ENCODE peak calls at places on chromosomes 1 and 21, in five cellular contexts. Q is H9, C is neuronal stem cell, J is PC-3, Y is colonic mucosa. O is an unnamed sample.

GRCh38 chr1:216246577-216246976 is 176.7 kb downstream of the USH2A start:
- DNase-seq in J (no peak), Q (no peak), Y (no peak), C (no peak), O (peak)

GRCh38 chr1:154178006-154178405 is 13.9 kb downstream of the TPM3 start:
- DNase-seq in C (no peak), Y (no peak), J (no peak), Q (no peak), O (no peak)

GRCh38 chr21:27713159-27714109 is 746.5 kb upstream of the ADAMTS5 start:
- DNase-seq in J (peak), Y (peak), C (no peak), Q (no peak), O (no peak)

GRCh38 chr1:26833432-26834405 is 7.2 kb downstream of the ZDHHC18 start:
- DNase-seq in Q (no peak), C (no peak), J (no peak), Y (peak), O (no peak)

GRCh38 chr1:204041232-204041767 is 31.6 kb upstream of the SOX13 start:
- DNase-seq in Q (no peak), C (no peak), Y (no peak), J (no peak), O (no peak)

GRCh38 chr1:12433323-12434053 is 184.5 kb downstream of the DHRS3 start:
- DNase-seq in J (peak), Y (peak), Q (peak), C (peak), O (peak)

GRCh38 chr1:158793604-158794003 is 12.6 kb upstream of the OR6N2 start:
- DNase-seq in C (no peak), Q (peak), J (no peak), Y (no peak), O (peak)

GRCh38 chr1:39901486-39902120 is at the start of gene MYCL:
- DNase-seq in Q (peak), Y (peak), J (peak), C (peak), O (peak)

GRCh38 chr1:28735961-28736449 is 735 bp upstream of the YTHDF2 start:
- DNase-seq in J (no peak), Y (no peak), C (no peak), Q (no peak), O (no peak)

GRCh38 chr1:34268311-34269042 is 91.8 kb downstream of the C1orf94 start:
- DNase-seq in J (peak), C (no peak), Q (no peak), Y (no peak), O (peak)

GRCh38 chr1:239044829-239045228 is 341.5 kb upstream of the CHRM3 start:
- DNase-seq in J (no peak), C (no peak), Q (no peak), Y (no peak), O (no peak)

GRCh38 chr1:2115922-2116341 is 65.7 kb downstream of the PRKCZ start:
- DNase-seq in Y (no peak), C (peak), J (no peak), Q (peak), O (peak)

GRCh38 chr1:111690306-111690617 is 48.9 kb downstream of the INKA2 start:
- DNase-seq in J (peak), Y (peak), Q (no peak), C (no peak), O (no peak)

GRCh38 chr1:16143566-16144324 is 12.1 kb downstream of the EPHA2 start:
- DNase-seq in Q (no peak), J (peak), Y (peak), C (no peak), O (peak)

GRCh38 chr1:225660544-225660946 is 7.6 kb upstream of the ENAH start:
- DNase-seq in C (no peak), Y (no peak), Q (no peak), J (no peak), O (no peak)

GRCh38 chr21:36790616-36791015 is 91.7 kb downstream of the SIM2 start:
- DNase-seq in J (no peak), Y (no peak), Q (no peak), C (no peak), O (no peak)

GRCh38 chr1:36920371-36920770 is 113.9 kb downstream of the GRIK3 start:
- DNase-seq in Q (peak), Y (no peak), C (no peak), J (no peak), O (no peak)

GRCh38 chr1:192913683-192914082 is 104.8 kb downstream of the RGS2 start:
- DNase-seq in Q (no peak), C (no peak), J (no peak), Y (peak), O (no peak)

GRCh38 chr1:147826259-147826658 is 65.9 kb upstream of the GJA5 start:
- DNase-seq in C (no peak), Q (no peak), Y (no peak), J (no peak), O (no peak)

GRCh38 chr1:186113454-186113853 is 261.6 kb downstream of the TPR start:
- DNase-seq in J (no peak), Y (no peak), C (no peak), Q (no peak), O (no peak)

GRCh38 chr21:38447611-38448010 is 50.7 kb downstream of the ERG start:
- DNase-seq in Q (no peak), C (no peak), J (no peak), Y (no peak), O (no peak)

GRCh38 chr21:32756096-32756495 is 15.5 kb downstream of the PAXBP1 start:
- DNase-seq in Q (no peak), J (peak), C (no peak), Y (no peak), O (no peak)

GRCh38 chr1:201779351-201779880 is 49.5 kb upstream of the IPO9 start:
- DNase-seq in Y (no peak), Q (no peak), J (no peak), C (no peak), O (no peak)
- H3K27ac ChIP-seq in Y (no peak), Q (no peak), J (no peak), C (no peak), O (no peak)

DNA sequence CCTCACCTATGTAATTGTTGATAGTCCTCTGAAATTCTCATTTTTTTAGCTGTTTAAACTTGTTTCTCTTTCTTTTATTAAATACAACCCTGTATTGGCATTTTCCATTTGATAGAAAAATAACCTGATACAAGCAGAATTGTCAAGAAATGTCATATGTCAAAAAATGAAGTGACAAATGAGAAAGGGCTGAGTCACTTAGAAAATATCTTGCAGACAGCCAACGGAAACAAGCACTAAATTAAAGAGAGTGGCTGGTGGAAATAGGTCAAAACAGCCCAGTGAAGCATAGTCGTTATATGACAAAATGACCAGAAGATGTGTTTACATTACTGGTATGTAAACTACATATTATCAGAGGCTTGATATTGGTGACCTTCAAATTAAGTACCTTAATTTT is 484.4 kb downstream of the PLA2G4A start:
- DNase-seq in J (peak), C (no peak), Q (no peak), Y (no peak), O (no peak)
- H3K9ac ChIP-seq in J (no peak), C (no peak), Q (no peak), Y (no peak), O (no peak)

GRCh38 chr1:60808676-60809075 is 273.7 kb upstream of the NFIA start:
- DNase-seq in C (no peak), J (no peak), Q (no peak), Y (no peak), O (no peak)

GRCh38 chr1:60809204-60809985 is 273.0 kb upstream of the NFIA start:
- DNase-seq in Y (no peak), J (no peak), Q (no peak), C (peak), O (no peak)

DNA sequence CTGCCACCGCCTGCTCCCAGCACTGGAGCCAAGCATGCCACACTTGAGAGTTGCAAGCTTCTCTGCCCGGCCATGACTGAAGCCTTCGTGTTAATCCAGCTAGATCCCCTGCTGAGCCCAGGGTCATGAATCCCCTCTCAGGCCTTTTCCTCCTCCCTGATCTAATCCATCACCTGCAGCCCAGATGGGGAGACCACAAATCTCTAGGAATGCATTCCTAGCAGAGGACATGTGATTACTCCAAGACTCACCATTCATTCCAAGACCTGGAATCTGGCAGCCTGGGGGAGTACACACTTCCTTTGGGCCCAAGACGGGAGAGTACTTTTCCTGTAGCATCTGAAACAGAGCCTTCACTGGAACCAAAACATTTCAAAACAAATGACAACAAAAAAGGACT is 269.3 kb upstream of the NFIA start:
- DNase-seq in C (no peak), J (no peak), Y (no peak), Q (no peak), O (no peak)
- H3K27ac ChIP-seq in C (no peak), J (no peak), Y (no peak), Q (no peak), O (no peak)

GRCh38 chr1:201504799-201505504 is 2.0 kb downstream of the CSRP1 start:
- DNase-seq in C (no peak), Q (no peak), J (peak), Y (no peak), O (no peak)

GRCh38 chr1:201506092-201506491 is 831 bp downstream of the CSRP1 start:
- DNase-seq in J (no peak), Q (no peak), Y (no peak), C (no peak), O (no peak)

GRCh38 chr1:201506573-201507567 is at the start of gene CSRP1:
- DNase-seq in C (no peak), J (peak), Y (peak), Q (peak), O (peak)

GRCh38 chr1:201504179-201504631 is 2.7 kb downstream of the CSRP1 start:
- DNase-seq in Y (no peak), J (no peak), C (no peak), Q (no peak), O (no peak)

DNA sequence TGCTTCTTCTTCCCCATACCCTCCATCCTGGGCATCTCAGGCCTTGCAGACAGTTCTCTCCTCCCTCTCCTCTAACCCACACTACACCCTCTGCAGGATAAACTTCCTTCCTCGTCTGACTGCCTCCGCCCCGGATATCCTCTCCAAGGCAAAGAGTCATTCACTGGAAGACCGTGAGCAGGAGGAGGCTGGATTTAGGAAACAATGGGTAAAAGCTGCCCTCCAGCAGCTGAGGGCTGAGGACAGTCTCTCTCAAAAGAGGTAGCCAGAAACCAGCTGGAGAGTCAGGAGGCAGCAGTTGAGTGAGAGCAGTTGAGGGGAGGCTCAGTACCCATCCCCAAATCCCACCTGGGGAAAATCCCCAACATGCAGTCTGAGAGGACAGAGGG is 1.4 kb downstream of the CSRP1 start:
- DNase-seq in Q (peak), C (no peak), J (peak), Y (peak), O (peak)
- H3K9ac ChIP-seq in Q (no peak), C (no peak), J (peak), Y (peak), O (no peak)

DNA sequence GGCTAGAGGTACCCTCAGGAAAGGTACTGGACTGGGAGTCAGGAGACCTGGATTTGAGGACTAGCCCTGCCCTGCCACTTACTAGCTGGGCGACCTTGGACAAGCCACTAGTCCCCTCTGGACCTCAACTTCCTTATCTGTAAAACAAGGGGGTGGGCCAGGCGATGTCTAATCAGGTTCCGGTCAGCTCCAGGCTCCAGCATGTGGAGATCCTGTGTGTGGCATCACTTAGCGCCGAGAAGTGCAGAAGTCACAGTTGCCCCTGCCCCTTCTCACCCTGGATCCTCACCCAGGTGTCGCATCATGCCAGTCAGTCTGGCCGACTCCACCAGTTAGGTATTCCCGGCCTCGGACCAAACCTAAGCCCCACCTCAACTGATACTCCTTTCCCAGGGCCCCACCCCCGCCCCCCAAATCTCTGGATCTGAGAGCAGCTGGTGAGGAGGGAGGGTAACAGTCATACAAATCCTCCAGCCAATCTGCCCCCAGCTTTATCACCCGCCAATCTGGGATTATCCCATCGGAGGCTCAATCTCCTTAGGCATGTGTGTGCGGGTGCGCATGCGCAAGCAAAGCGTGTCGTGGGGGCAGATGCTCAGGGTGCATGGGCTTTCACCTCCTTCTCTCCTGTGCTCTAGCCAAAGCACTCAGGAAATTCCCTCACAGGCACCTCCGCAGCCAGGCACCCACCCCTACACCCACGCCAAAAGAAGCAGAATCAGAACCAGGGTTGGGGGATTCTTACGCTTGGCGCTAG is 5.4 kb downstream of the CELF3 start:
- DNase-seq in Y (no peak), C (no peak), J (no peak), Q (no peak), O (no peak)
- H3K27ac ChIP-seq in Y (no peak), C (no peak), J (no peak), Q (no peak), O (peak)

DNA sequence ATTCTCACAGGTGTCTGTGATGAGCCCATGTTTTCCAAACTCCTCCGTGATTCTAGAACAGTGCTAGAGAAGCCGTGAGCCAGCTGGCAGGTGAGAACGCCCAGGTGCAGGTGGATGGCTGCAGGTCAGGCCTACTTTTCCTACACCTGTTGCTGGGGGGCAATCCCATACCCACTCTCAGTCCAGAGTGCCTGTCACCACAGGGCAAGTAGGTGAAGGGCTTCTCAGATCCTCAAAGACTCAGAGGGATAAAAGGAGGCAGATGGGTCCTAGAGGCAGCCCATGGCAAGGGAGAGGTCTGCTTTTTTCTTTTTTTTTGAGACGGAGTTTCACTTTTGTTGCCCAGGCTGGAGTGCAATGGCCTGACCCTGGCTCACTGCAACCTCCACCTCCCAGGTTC is 50.7 kb upstream of the H6PD start:
- DNase-seq in Q (no peak), C (no peak), J (no peak), Y (no peak), O (no peak)
- H3K9ac ChIP-seq in Q (no peak), C (no peak), J (no peak), Y (no peak), O (no peak)

DNA sequence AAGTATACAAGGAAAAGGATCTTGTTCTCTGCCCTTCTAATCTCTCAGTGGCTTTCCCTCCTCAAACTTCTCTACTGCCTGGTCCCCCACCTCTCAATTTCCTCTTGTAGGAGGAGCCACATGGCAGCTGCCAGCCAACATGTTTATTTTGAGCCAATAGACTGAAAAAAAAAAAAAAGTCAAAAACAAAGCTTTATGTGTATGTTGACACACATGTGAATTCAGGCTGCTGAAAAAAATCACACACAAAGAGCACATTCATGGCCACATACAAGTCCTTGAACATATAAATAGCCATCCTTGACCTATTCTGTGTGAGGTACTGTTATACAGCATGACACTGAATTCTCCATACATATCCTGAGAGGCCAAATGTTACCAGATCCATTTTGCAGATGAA is 3.7 kb downstream of the PTPN14 start:
- DNase-seq in C (no peak), Q (no peak), Y (no peak), J (no peak), O (no peak)
- H3K27ac ChIP-seq in C (no peak), Q (no peak), Y (no peak), J (peak), O (no peak)

GRCh38 chr1:174966000-174966572 is 33.7 kb upstream of the CACYBP start:
- DNase-seq in Q (no peak), Y (no peak), J (peak), C (no peak), O (no peak)

GRCh38 chr1:174964261-174964984 is 35.3 kb upstream of the CACYBP start:
- DNase-seq in Y (peak), Q (no peak), C (no peak), J (no peak), O (no peak)

GRCh38 chr1:174967845-174968705 is 31.7 kb upstream of the CACYBP start:
- DNase-seq in J (no peak), Y (no peak), Q (no peak), C (no peak), O (no peak)

GRCh38 chr1:174963547-174964125 is 36.1 kb upstream of the CACYBP start:
- DNase-seq in Q (no peak), Y (peak), J (peak), C (no peak), O (no peak)

GRCh38 chr1:174965006-174965971 is 34.5 kb upstream of the CACYBP start:
- DNase-seq in C (no peak), Q (no peak), J (no peak), Y (peak), O (peak)
- H3K9ac ChIP-seq in C (no peak), Q (no peak), J (no peak), Y (peak), O (no peak)

GRCh38 chr1:3623441-3624150 is 1.2 kb upstream of the TPRG1L start:
- DNase-seq in C (no peak), Q (no peak), Y (no peak), J (no peak), O (no peak)
- H3K27ac ChIP-seq in C (no peak), Q (no peak), Y (no peak), J (no peak), O (no peak)